ENCODE peak calls at places on chromosomes 5 and 9, in seven cellular contexts. G is Peyer's patch; T is omental fat pad; H is CD4-positive, alpha-beta T cell; E is OCI-LY7; L is spleen; F is neural progenitor cell. A is an unnamed sample.

GRCh38 chr9:12955510-12956163 is 180.8 kb downstream of the LURAP1L start:
- DNase-seq in G (no peak), E (no peak), H (no peak), L (no peak), F (no peak), T (no peak), A (no peak)

GRCh38 chr5:35736280-35736679 is 118.6 kb downstream of the SPEF2 start:
- DNase-seq in T (no peak), G (no peak), E (no peak), H (no peak), L (no peak), F (no peak), A (no peak)

GRCh38 chr9:13485068-13485596 is 205.6 kb upstream of the MPDZ start:
- DNase-seq in H (no peak), F (no peak), L (no peak), G (no peak), E (no peak), T (peak), A (no peak)

GRCh38 chr9:95370064-95370463 is 52.6 kb upstream of the FANCC start:
- DNase-seq in H (no peak), E (no peak), T (no peak), G (no peak), L (no peak), F (no peak), A (no peak)

GRCh38 chr5:120405923-120406322 is 58.2 kb upstream of the PRR16 start:
- DNase-seq in E (no peak), G (no peak), H (no peak), F (no peak), T (no peak), L (no peak), A (no peak)

GRCh38 chr5:150009671-150010387 is 9.3 kb downstream of the HMGXB3 start:
- DNase-seq in G (no peak), H (no peak), E (no peak), T (no peak), F (no peak), L (no peak), A (no peak)

GRCh38 chr5:129460121-129460950 is at the start of gene ADAMTS19:
- DNase-seq in H (no peak), F (peak), T (no peak), L (no peak), G (peak), E (no peak), A (no peak)

GRCh38 chr5:93578179-93578812 is 2.7 kb downstream of the NR2F1-AS1 start:
- DNase-seq in T (no peak), G (no peak), L (no peak), H (no peak), F (peak), E (no peak), A (no peak)

GRCh38 chr9:89421595-89421994 is 76.3 kb downstream of the SEMA4D start:
- DNase-seq in F (no peak), H (no peak), T (peak), G (no peak), L (no peak), E (no peak), A (no peak)

GRCh38 chr5:157280927-157281326 is 15.0 kb downstream of the CYFIP2 start:
- DNase-seq in F (no peak), H (no peak), G (no peak), E (no peak), T (no peak), L (no peak), A (no peak)

GRCh38 chr9:113566712-113567071 is 103.2 kb downstream of the RGS3 start:
- DNase-seq in F (no peak), G (no peak), T (peak), L (peak), E (no peak), H (no peak), A (no peak)

GRCh38 chr9:134629586-134630392 is 11.8 kb upstream of the COL5A1 start:
- DNase-seq in H (no peak), L (peak), G (peak), T (no peak), F (no peak), E (no peak), A (no peak)

GRCh38 chr9:89674667-89675402 is 70.0 kb downstream of the GADD45G start:
- DNase-seq in L (no peak), H (no peak), T (no peak), E (no peak), F (peak), G (peak), A (no peak)

GRCh38 chr5:68140763-68141162 is 74.8 kb upstream of the PIK3R1 start:
- DNase-seq in F (no peak), H (no peak), G (no peak), L (no peak), T (no peak), E (no peak), A (no peak)

GRCh38 chr5:68423154-68423811 is 207.7 kb downstream of the PIK3R1 start:
- DNase-seq in F (no peak), E (no peak), L (no peak), G (no peak), H (no peak), T (no peak), A (no peak)

GRCh38 chr5:35823347-35823875 is 33.3 kb upstream of the IL7R start:
- DNase-seq in T (no peak), F (no peak), E (no peak), L (no peak), H (no peak), G (no peak), A (no peak)

GRCh38 chr5:4017076-4017803 is 421.6 kb downstream of the IRX1 start:
- DNase-seq in F (no peak), H (no peak), T (no peak), G (no peak), L (no peak), E (no peak), A (no peak)

GRCh38 chr5:59109383-59109782 is 526.5 kb downstream of the RAB3C start:
- DNase-seq in G (no peak), H (no peak), F (no peak), E (no peak), T (no peak), L (no peak), A (no peak)

GRCh38 chr9:93093449-93094293 is 2.3 kb upstream of the CARD19 start:
- DNase-seq in T (peak), L (peak), E (peak), G (peak), F (no peak), H (no peak), A (no peak)

GRCh38 chr5:107359033-107359915 is 311.5 kb downstream of the EFNA5 start:
- DNase-seq in E (peak), T (no peak), H (no peak), L (no peak), F (no peak), G (no peak), A (no peak)

DNA sequence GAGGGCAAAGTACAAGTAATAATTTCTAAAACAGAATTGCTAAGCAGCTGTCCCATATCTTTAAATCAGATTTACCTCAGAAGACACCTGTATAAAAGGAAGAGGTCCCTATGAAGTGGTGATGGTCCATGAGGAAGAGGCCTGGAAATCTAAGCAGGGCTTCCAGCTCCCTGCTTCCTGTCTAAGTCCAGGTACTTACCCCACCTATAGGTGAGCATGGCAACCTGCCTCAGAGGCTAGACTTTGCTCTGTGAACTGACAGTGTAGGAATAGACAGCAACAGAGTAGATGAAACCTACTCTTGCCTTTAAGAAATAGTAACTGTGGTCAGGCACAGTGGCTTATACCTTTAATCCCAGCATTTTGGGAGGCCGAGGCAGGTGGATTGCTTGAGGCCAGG is 55.8 kb upstream of the ARRDC3 start:
- DNase-seq in E (no peak), H (no peak), F (peak), T (no peak), L (no peak), G (no peak), A (no peak)
- TF ChIP-seq CTCF in E (no peak), H (no peak), F (peak), T (no peak), L (no peak), G (no peak), A (no peak)

GRCh38 chr9:128104171-128104618 is 23.3 kb downstream of the PTGES2 start:
- DNase-seq in L (peak), F (no peak), H (no peak), E (no peak), G (peak), T (no peak), A (no peak)
- TF ChIP-seq CTCF in L (no peak), F (no peak), H (no peak), E (no peak), G (no peak), T (no peak), A (no peak)

DNA sequence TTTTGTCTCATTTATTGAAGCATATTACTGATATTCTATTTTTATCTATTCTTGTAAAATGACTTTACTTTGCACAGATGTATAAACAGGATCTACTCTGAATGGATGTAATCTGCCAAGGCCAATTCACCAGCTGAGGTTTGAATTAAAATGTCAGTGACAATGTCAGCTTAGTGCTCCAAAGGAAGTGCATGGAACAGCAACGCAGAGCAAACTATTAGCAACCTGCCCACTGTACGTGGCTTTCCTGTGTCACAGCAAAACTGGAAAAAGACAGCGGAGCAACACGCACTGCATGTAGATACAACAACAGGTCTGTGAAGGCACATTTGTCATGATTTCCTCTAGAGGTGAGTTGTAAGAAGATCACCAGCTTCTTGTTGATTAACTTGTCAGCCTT is 409.4 kb downstream of the MED10 start:
- DNase-seq in H (no peak), E (no peak), G (no peak), L (no peak), F (no peak), T (no peak), A (no peak)
- TF ChIP-seq CTCF in H (no peak), E (no peak), G (no peak), L (no peak), F (no peak), T (no peak), A (no peak)

DNA sequence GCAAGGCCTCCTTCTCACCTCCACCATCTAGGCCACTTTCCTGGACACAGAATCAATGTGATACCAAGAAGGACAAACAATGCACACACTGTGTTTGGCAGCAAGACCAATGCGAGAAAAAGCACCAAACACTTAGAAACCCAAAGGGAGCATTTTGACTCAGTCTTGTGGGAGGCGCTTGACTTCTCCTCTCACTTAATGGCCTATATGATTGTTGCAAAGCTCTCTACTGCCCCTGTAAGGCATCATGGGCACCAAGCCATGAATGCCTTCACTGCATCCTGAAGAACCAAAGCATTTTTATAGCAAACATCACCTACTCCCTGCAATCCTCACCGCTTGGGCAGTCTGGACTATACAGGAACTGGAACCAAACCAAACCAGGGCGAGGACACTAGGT is 57.5 kb downstream of the CDH6 start:
- DNase-seq in G (no peak), F (no peak), H (no peak), E (no peak), L (no peak), T (no peak), A (no peak)
- TF ChIP-seq CTCF in G (no peak), F (peak), H (no peak), E (no peak), L (no peak), T (no peak), A (no peak)

GRCh38 chr9:16032799-16033198 is 480.0 kb downstream of the CCDC171 start:
- DNase-seq in L (no peak), F (peak), H (no peak), E (no peak), T (no peak), G (no peak), A (no peak)
- TF ChIP-seq CTCF in L (no peak), F (peak), H (no peak), E (no peak), T (no peak), G (no peak), A (no peak)

GRCh38 chr5:113340537-113340936 is 94.3 kb downstream of the TSSK1B start:
- DNase-seq in F (peak), L (no peak), E (no peak), H (no peak), T (no peak), G (no peak), A (no peak)

GRCh38 chr5:113343343-113343742 is 91.4 kb downstream of the TSSK1B start:
- DNase-seq in G (no peak), E (no peak), F (no peak), T (no peak), L (no peak), H (no peak), A (no peak)

GRCh38 chr5:113347572-113347971 is 87.2 kb downstream of the TSSK1B start:
- DNase-seq in H (no peak), G (no peak), L (no peak), T (no peak), F (no peak), E (no peak), A (no peak)

GRCh38 chr5:113345261-113345940 is 89.4 kb downstream of the TSSK1B start:
- DNase-seq in H (no peak), F (no peak), L (no peak), G (no peak), T (no peak), E (no peak), A (no peak)
- TF ChIP-seq CTCF in H (no peak), F (no peak), L (no peak), G (no peak), T (no peak), E (no peak), A (no peak)

GRCh38 chr5:140734354-140734753 is 34.1 kb downstream of the ZMAT2 start:
- DNase-seq in G (no peak), H (no peak), T (no peak), F (peak), L (no peak), E (no peak), A (no peak)
- TF ChIP-seq CTCF in G (no peak), H (no peak), T (no peak), F (peak), L (no peak), E (peak), A (no peak)